ENCODE peak calls at places on chromosomes 12 and 14, in nine cellular contexts. M is tibial nerve, H is cardiac muscle cell, F is H7, X is brain microvascular endothelial cell, U is sigmoid colon, T is astrocyte, Y is MG63, S is Peyer's patch. A is an unnamed sample.

GRCh38 chr12:126434412-126434811 is 1369.2 kb downstream of the AACS start:
- DNase-seq in F (no peak), H (no peak), U (no peak), Y (no peak), T (no peak), X (no peak), M (no peak), S (no peak), A (no peak)

GRCh38 chr14:31435276-31435675 is 14.9 kb upstream of the HEATR5A start:
- DNase-seq in H (peak), T (peak), F (no peak), U (no peak), S (no peak), M (no peak), Y (no peak), X (no peak), A (no peak)

GRCh38 chr12:46549527-46550265 is 177.1 kb upstream of the SLC38A2 start:
- DNase-seq in H (peak), M (no peak), U (no peak), S (no peak), X (peak), Y (peak), F (no peak), T (peak), A (no peak)

GRCh38 chr12:89574736-89575208 is 48.9 kb upstream of the POC1B start:
- DNase-seq in Y (peak), M (no peak), U (no peak), T (peak), F (no peak), X (peak), S (no peak), H (peak), A (no peak)

GRCh38 chr12:4270670-4271432 is 2.7 kb upstream of the CCND2 start:
- DNase-seq in M (peak), F (peak), Y (no peak), S (peak), U (peak), X (no peak), H (no peak), T (no peak), A (no peak)

GRCh38 chr14:48670939-48671338 is 915.2 kb downstream of the RPS29 start:
- DNase-seq in U (no peak), X (no peak), Y (no peak), F (no peak), M (no peak), H (no peak), T (no peak), S (no peak), A (no peak)

GRCh38 chr14:78135450-78135891 is 34.7 kb upstream of the NRXN3 start:
- DNase-seq in X (no peak), T (peak), U (no peak), Y (peak), M (no peak), S (no peak), F (no peak), H (no peak), A (no peak)

GRCh38 chr14:89681086-89682018 is 264.3 kb upstream of the FOXN3 start:
- DNase-seq in M (no peak), Y (no peak), U (no peak), F (no peak), T (no peak), H (no peak), S (peak), X (no peak), A (no peak)

GRCh38 chr12:12803186-12803585 is 10.0 kb upstream of the DDX47 start:
- DNase-seq in S (peak), H (peak), T (peak), Y (peak), F (no peak), X (peak), U (peak), M (peak), A (no peak)

GRCh38 chr12:132771126-132771838 is 9.7 kb upstream of the ANKLE2 start:
- DNase-seq in U (no peak), H (no peak), S (peak), M (no peak), T (no peak), F (no peak), X (no peak), Y (no peak), A (no peak)

GRCh38 chr14:83706555-83706954 is 1823.4 kb upstream of the FLRT2 start:
- DNase-seq in X (no peak), S (no peak), M (no peak), Y (peak), U (no peak), T (no peak), H (no peak), F (peak), A (no peak)

GRCh38 chr12:89544730-89545184 is 18.9 kb upstream of the POC1B start:
- DNase-seq in Y (peak), M (no peak), X (peak), T (peak), U (peak), F (no peak), S (no peak), H (peak), A (peak)

GRCh38 chr12:4012977-4013968 is 140.1 kb upstream of the PARP11 start:
- DNase-seq in U (no peak), M (no peak), X (no peak), F (no peak), S (no peak), H (no peak), T (no peak), Y (no peak), A (no peak)

GRCh38 chr12:32533971-32534590 is 134.7 kb downstream of the FGD4 start:
- DNase-seq in U (peak), S (peak), F (peak), T (peak), H (peak), M (peak), X (peak), Y (peak), A (peak)

GRCh38 chr12:4272976-4273650 is 449 bp upstream of the CCND2 start:
- DNase-seq in F (peak), M (no peak), H (no peak), S (peak), T (no peak), Y (no peak), U (no peak), X (no peak), A (no peak)

GRCh38 chr12:53122961-53123468 is 19.7 kb downstream of the SOAT2 start:
- DNase-seq in Y (peak), U (no peak), F (peak), S (no peak), X (no peak), M (no peak), T (peak), H (peak), A (no peak)

GRCh38 chr12:84911331-84912190 is 1.0 kb downstream of the SLC6A15 start:
- DNase-seq in M (peak), X (peak), F (peak), S (no peak), Y (peak), U (no peak), H (peak), T (peak), A (peak)

GRCh38 chr12:178715-179109 is 35.2 kb downstream of the SLC6A12 start:
- DNase-seq in F (peak), X (no peak), H (no peak), Y (no peak), T (no peak), M (no peak), U (no peak), S (no peak), A (no peak)

GRCh38 chr12:68462799-68463198 is 130.6 kb upstream of the MDM1 start:
- DNase-seq in M (no peak), Y (no peak), F (no peak), U (no peak), X (no peak), H (no peak), S (no peak), T (no peak), A (no peak)

GRCh38 chr12:45887544-45887943 is 102.8 kb downstream of the SCAF11 start:
- DNase-seq in U (no peak), Y (no peak), H (no peak), M (no peak), F (peak), T (no peak), X (no peak), S (no peak), A (no peak)

GRCh38 chr12:56087220-56087619 is 7.3 kb downstream of the ERBB3 start:
- DNase-seq in U (peak), S (no peak), Y (peak), M (peak), H (peak), F (peak), X (no peak), T (no peak), A (no peak)

GRCh38 chr12:55396326-55396725 is 4.0 kb upstream of the OR6C65 start:
- DNase-seq in M (no peak), T (no peak), X (no peak), F (no peak), U (no peak), S (no peak), H (no peak), Y (no peak), A (no peak)

GRCh38 chr12:93852067-93852466 is 174.9 kb downstream of the CRADD start:
- DNase-seq in Y (no peak), H (no peak), U (no peak), M (no peak), S (no peak), X (no peak), T (no peak), F (no peak), A (no peak)

GRCh38 chr14:35808076-35808657 is 928 bp downstream of the RALGAPA1 start:
- DNase-seq in M (no peak), F (peak), X (no peak), S (peak), Y (peak), T (no peak), H (no peak), U (no peak), A (peak)

GRCh38 chr12:108854453-108855283 is 2.7 kb downstream of the SSH1 start:
- DNase-seq in T (peak), F (no peak), S (no peak), Y (peak), H (peak), X (peak), M (peak), U (peak), A (no peak)

GRCh38 chr14:64947710-64948611 is 5.4 kb upstream of the GPX2 start:
- DNase-seq in X (no peak), F (peak), Y (no peak), M (no peak), S (no peak), H (no peak), U (no peak), T (no peak), A (no peak)

GRCh38 chr12:118651487-118651886 is 275.1 kb downstream of the SUDS3 start:
- DNase-seq in Y (no peak), X (no peak), H (no peak), S (no peak), T (no peak), U (no peak), M (no peak), F (no peak), A (no peak)

GRCh38 chr12:55893723-55894122 is 34.0 kb downstream of the PYM1 start:
- DNase-seq in U (no peak), X (no peak), S (no peak), T (no peak), F (no peak), M (no peak), Y (no peak), H (no peak), A (no peak)

GRCh38 chr14:96271421-96271762 is 15.4 kb downstream of the BDKRB1 start:
- DNase-seq in X (no peak), H (no peak), S (no peak), U (no peak), F (no peak), M (no peak), T (no peak), Y (peak), A (no peak)

GRCh38 chr12:6199531-6200265 is 502 bp upstream of the CD9 start:
- DNase-seq in Y (peak), X (no peak), U (peak), S (no peak), M (no peak), H (peak), T (no peak), F (peak), A (peak)

GRCh38 chr14:92499216-92499615 is 14.4 kb upstream of the RIN3 start:
- DNase-seq in M (no peak), H (no peak), S (no peak), F (no peak), U (no peak), T (no peak), X (no peak), Y (no peak), A (no peak)

GRCh38 chr12:101040936-101041335 is 169.1 kb downstream of the SLC5A8 start:
- DNase-seq in M (no peak), T (no peak), H (peak), Y (no peak), S (no peak), X (no peak), F (no peak), U (no peak), A (no peak)

GRCh38 chr12:57693317-57693658 is 644 bp upstream of the OS9 start:
- DNase-seq in X (no peak), M (no peak), S (no peak), T (no peak), H (no peak), Y (no peak), U (no peak), F (no peak), A (peak)

GRCh38 chr14:96225745-96226151 is 21.1 kb downstream of the BDKRB2 start:
- DNase-seq in H (peak), F (peak), T (peak), Y (peak), X (no peak), M (no peak), S (no peak), U (no peak), A (no peak)

GRCh38 chr12:82357340-82357739 is 847 bp downstream of the CCDC59 start:
- DNase-seq in X (no peak), Y (no peak), M (no peak), F (no peak), U (no peak), H (no peak), S (no peak), T (no peak), A (no peak)

GRCh38 chr14:78566859-78567172 is 396.6 kb downstream of the NRXN3 start:
- DNase-seq in U (no peak), Y (no peak), X (no peak), F (no peak), S (no peak), H (no peak), M (no peak), T (no peak), A (no peak)

GRCh38 chr12:33006106-33006505 is 109.5 kb upstream of the PKP2 start:
- DNase-seq in F (no peak), T (no peak), U (no peak), M (no peak), H (no peak), X (no peak), Y (no peak), S (no peak), A (no peak)

GRCh38 chr12:24488091-24488596 is 460.8 kb downstream of the BCAT1 start:
- DNase-seq in F (no peak), H (no peak), M (no peak), X (no peak), Y (peak), T (peak), S (no peak), U (no peak), A (no peak)

GRCh38 chr14:98197933-98198332 is 1074.1 kb downstream of the BCL11B start:
- DNase-seq in T (no peak), Y (no peak), X (no peak), S (no peak), U (no peak), H (no peak), F (no peak), M (no peak), A (no peak)
- H3K4me3 ChIP-seq in T (no peak), Y (no peak), X (no peak), S (no peak), U (no peak), H (no peak), F (no peak), M (no peak), A (no peak)

GRCh38 chr12:20369164-20370000 is 1.0 kb downstream of the PDE3A start:
- DNase-seq in Y (peak), F (peak), T (peak), M (peak), H (peak), U (peak), S (no peak), X (peak), A (peak)

GRCh38 chr12:20370841-20371240 is 2.5 kb downstream of the PDE3A start:
- DNase-seq in H (no peak), Y (no peak), M (no peak), X (no peak), T (no peak), F (no peak), U (no peak), S (no peak), A (no peak)

GRCh38 chr12:20368653-20369163 is 371 bp downstream of the PDE3A start:
- DNase-seq in F (peak), H (peak), S (no peak), Y (peak), T (peak), U (peak), M (peak), X (peak), A (peak)

GRCh38 chr12:20367731-20368652 is at the start of gene PDE3A:
- DNase-seq in X (peak), F (peak), U (peak), Y (peak), H (peak), M (peak), S (no peak), T (peak), A (peak)

GRCh38 chr12:20370001-20370381 is 1.7 kb downstream of the PDE3A start:
- DNase-seq in T (peak), S (no peak), U (peak), H (peak), Y (peak), X (peak), M (peak), F (peak), A (peak)
- H3K4me3 ChIP-seq in T (peak), S (peak), U (peak), H (peak), Y (peak), X (peak), M (peak), F (peak), A (peak)

DNA sequence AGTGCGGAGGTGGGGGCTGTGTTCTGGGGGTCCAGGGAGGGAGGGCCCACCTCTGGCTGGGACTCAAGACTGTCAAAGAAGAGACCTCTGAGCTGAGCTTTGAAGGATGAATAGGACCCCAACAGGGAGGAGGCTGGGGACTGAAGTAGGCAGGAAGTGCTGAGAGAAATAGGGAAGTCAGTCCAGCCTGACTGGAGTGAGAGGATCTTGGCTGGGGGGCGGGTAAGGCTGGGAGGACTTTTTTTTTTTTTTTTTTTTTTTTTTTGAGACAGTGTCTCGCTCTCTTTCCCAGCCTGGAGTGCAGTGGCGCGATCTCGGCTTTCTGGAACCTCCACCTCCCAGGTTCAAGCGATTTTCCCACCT is 8.0 kb upstream of the RACGAP1 start:
- DNase-seq in Y (no peak), U (peak), X (no peak), M (no peak), T (no peak), H (no peak), S (peak), F (no peak), A (peak)
- H3K4me3 ChIP-seq in Y (no peak), U (no peak), X (no peak), M (no peak), T (no peak), H (no peak), S (no peak), F (peak), A (peak)

GRCh38 chr14:73726025-73726961 is 12.1 kb upstream of the PNMA1 start:
- DNase-seq in T (no peak), U (no peak), X (no peak), Y (peak), M (no peak), S (no peak), H (peak), F (peak), A (no peak)

GRCh38 chr14:73723799-73724621 is 9.8 kb upstream of the PNMA1 start:
- DNase-seq in H (peak), Y (peak), F (peak), S (no peak), X (peak), T (peak), M (peak), U (peak), A (no peak)

GRCh38 chr14:73723411-73723798 is 9.2 kb upstream of the PNMA1 start:
- DNase-seq in Y (no peak), M (no peak), S (no peak), T (peak), F (no peak), H (peak), X (no peak), U (no peak), A (no peak)

GRCh38 chr14:73725116-73726024 is 11.2 kb upstream of the PNMA1 start:
- DNase-seq in F (peak), X (peak), Y (peak), S (no peak), T (peak), H (peak), U (peak), M (peak), A (no peak)

GRCh38 chr14:73724696-73725095 is 10.5 kb upstream of the PNMA1 start:
- DNase-seq in U (no peak), H (no peak), F (peak), Y (peak), X (no peak), S (no peak), T (no peak), M (no peak), A (no peak)
- H3K4me3 ChIP-seq in U (no peak), H (no peak), F (no peak), Y (no peak), X (no peak), S (no peak), T (no peak), M (no peak), A (no peak)

DNA sequence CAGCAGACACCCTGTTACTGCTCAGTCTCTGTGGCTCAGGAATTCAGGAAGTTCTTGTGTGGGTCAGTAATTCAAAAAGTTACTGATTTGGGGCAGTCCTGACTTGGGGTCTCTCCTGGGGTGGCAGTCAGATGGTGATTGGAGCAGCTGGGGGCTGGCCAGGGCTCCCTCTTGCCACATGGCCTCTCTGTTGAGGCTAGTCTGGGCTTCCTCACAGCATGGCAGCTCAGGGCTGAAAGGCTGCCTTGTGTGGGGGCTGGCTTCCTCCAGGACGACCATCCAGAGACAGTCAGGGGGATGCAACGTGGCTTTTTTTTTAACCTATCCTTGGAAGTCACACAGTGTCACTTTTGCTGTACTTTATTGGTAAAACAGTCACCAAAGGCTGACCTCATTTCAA is 61.3 kb downstream of the CACNA1C start:
- DNase-seq in Y (no peak), U (no peak), F (no peak), H (no peak), X (no peak), S (no peak), M (no peak), T (no peak), A (no peak)
- H3K4me3 ChIP-seq in Y (no peak), U (no peak), F (no peak), H (no peak), X (no peak), S (no peak), M (no peak), T (no peak), A (no peak)

DNA sequence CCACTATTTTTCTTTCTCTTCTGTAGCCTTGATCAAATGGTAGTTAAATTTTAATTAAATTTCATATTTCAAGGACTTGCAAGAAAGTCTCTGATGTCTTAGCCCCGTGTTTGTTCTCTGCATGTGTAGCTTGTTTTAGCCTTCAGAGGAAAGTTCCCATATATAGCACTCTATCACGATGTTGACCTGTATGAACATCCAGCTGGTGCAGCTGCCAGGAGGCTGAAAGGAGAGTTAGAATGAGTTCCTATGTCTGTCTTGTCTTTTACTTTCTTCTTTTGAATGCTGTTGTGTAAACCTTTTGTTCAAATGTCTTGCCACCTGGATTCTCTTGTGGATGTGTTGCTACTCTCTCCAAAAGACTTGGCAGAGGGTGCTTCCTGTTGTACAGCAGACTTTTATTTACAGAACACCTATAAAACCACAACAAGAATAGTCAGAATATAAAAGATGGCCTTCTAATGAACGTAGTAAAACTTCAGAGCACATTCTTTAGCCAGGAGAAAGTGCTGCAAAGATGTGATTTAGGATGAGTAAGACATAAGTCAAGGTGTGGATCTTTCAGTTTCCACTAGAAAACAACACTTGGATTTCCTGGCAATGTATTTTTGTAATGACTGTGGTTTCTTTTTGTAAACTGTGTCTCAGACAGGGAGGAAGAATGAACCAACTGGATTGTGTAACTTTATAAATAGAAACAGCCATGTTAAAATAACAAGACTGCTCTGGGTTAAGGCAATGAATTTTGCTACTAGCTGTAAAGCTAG is 17.2 kb downstream of the NAV3 start:
- DNase-seq in H (peak), F (no peak), X (peak), M (no peak), T (peak), Y (peak), U (no peak), S (no peak), A (no peak)
- H3K4me3 ChIP-seq in H (no peak), F (no peak), X (no peak), M (no peak), T (peak), Y (no peak), U (no peak), S (no peak), A (no peak)

GRCh38 chr12:92467886-92468285 is 234.9 kb upstream of the PLEKHG7 start:
- DNase-seq in T (peak), Y (no peak), M (no peak), X (peak), F (no peak), S (peak), U (no peak), H (no peak), A (no peak)
- H3K4me3 ChIP-seq in T (no peak), Y (no peak), M (peak), X (no peak), F (no peak), S (no peak), U (no peak), H (no peak), A (no peak)